ENCODE peak calls at places on chromosome 3, in eight cellular contexts. L is NCI-H1417; S is activated B cell treated with CpG ODN at 0.5 μM for 24 hours; V is HS-5; E is EL; G is stimulated activated CD8-positive, alpha-beta memory T cell treated with anti-CD3 and anti-CD28 coated beads, Interleukin-15, amount 100 ng/mL, for 24 hours; A is activated T-helper 9 cell treated with anti-CD3 and anti-CD28 coated beads, Interleukin-2, amount 50 U/mL, for 16 hours; C is H9. F is an unnamed sample.

GRCh38 chr3:14175383-14176037 is 2.9 kb downstream of the XPC start:
- DNase-seq in L (no peak), S (no peak), V (no peak), E (peak), G (no peak), A (peak), C (no peak), F (no peak)

GRCh38 chr3:159586587-159587202 is 401.9 kb upstream of the IL12A start:
- DNase-seq in L (peak), S (no peak), V (peak), E (peak), G (no peak), A (no peak), C (peak), F (peak)

GRCh38 chr3:37872413-37873160 is 10.9 kb downstream of the CTDSPL start:
- DNase-seq in L (no peak), S (no peak), V (no peak), E (no peak), G (no peak), A (no peak), C (no peak), F (no peak)

GRCh38 chr3:129003578-129004112 is 2.5 kb downstream of the EFCC1 start:
- DNase-seq in L (peak), S (peak), V (no peak), E (no peak), G (no peak), A (peak), C (peak), F (peak)

GRCh38 chr3:163547045-163547692 is 1531.1 kb downstream of the SI start:
- DNase-seq in L (no peak), S (no peak), V (no peak), E (no peak), G (no peak), A (no peak), C (no peak), F (no peak)

GRCh38 chr3:71456826-71457225 is 126.7 kb downstream of the FOXP1 start:
- DNase-seq in L (no peak), S (no peak), V (no peak), E (no peak), G (no peak), A (no peak), C (no peak), F (no peak)

GRCh38 chr3:535566-536416 is 339.2 kb downstream of the CHL1 start:
- DNase-seq in L (peak), S (no peak), V (no peak), E (no peak), G (no peak), A (no peak), C (peak), F (no peak)

GRCh38 chr3:77348244-77348855 is 308.5 kb downstream of the ROBO2 start:
- DNase-seq in L (peak), S (no peak), V (no peak), E (peak), G (no peak), A (no peak), C (peak), F (no peak)

GRCh38 chr3:182703233-182703632 is 90.1 kb upstream of the ATP11B start:
- DNase-seq in L (no peak), S (no peak), V (no peak), E (no peak), G (no peak), A (no peak), C (no peak), F (no peak)

GRCh38 chr3:144324061-144324460 is 352.4 kb downstream of the DIPK2A start:
- DNase-seq in L (peak), S (no peak), V (no peak), E (no peak), G (no peak), A (no peak), C (no peak), F (no peak)

GRCh38 chr3:169295126-169295525 is 368.4 kb downstream of the MECOM start:
- DNase-seq in L (peak), S (no peak), V (peak), E (no peak), G (no peak), A (no peak), C (no peak), F (peak)

GRCh38 chr3:23859012-23859743 is 53.4 kb downstream of the UBE2E1 start:
- DNase-seq in L (peak), S (no peak), V (no peak), E (peak), G (no peak), A (no peak), C (no peak), F (no peak)